ENCODE peak calls at places on chromosomes 2 and 18, in four cellular contexts. X, M, P and F are unnamed samples. For H3K4me1, the result is how much of the 10 kb centered on the place peaks cover.

GRCh38 chr2:29981402-29981801 is 60.0 kb upstream of the ALK start:
- DNase-seq in X (no peak), M (no peak), P (no peak), F (no peak)

GRCh38 chr2:205524656-205525055 is 157.6 kb upstream of the NRP2 start:
- DNase-seq in X (no peak), M (no peak), P (no peak), F (no peak)

GRCh38 chr18:66874812-66875474 is 271.1 kb upstream of the CDH19 start:
- DNase-seq in X (no peak), M (no peak), P (no peak), F (no peak)

GRCh38 chr2:219575566-219576504 is 3.7 kb downstream of the INHA start:
- DNase-seq in X (no peak), M (no peak), P (no peak), F (no peak)

GRCh38 chr2:99845291-99845690 is 297.1 kb downstream of the AFF3 start:
- DNase-seq in X (no peak), M (no peak), P (no peak), F (no peak)

GRCh38 chr2:73111300-73112025 is 1.3 kb downstream of the RAB11FIP5 start:
- DNase-seq in X (no peak), M (peak), P (no peak), F (peak)

GRCh38 chr2:99032786-99033185 is 96.8 kb upstream of the CRACDL start:
- DNase-seq in X (no peak), M (no peak), P (no peak), F (no peak)

GRCh38 chr2:186576614-186577013 is 13.2 kb upstream of the ITGAV start:
- DNase-seq in X (no peak), M (no peak), P (no peak), F (no peak)

GRCh38 chr2:42192642-42193566 is 23.8 kb downstream of the EML4 start:
- DNase-seq in X (no peak), M (no peak), P (no peak), F (no peak)

GRCh38 chr2:42189235-42189566 is 20.0 kb downstream of the EML4 start:
- DNase-seq in X (no peak), M (no peak), P (no peak), F (no peak)

GRCh38 chr2:42190191-42190590 is 21.0 kb downstream of the EML4 start:
- DNase-seq in X (no peak), M (no peak), P (no peak), F (no peak)

GRCh38 chr2:42192010-42192373 is 22.8 kb downstream of the EML4 start:
- DNase-seq in X (no peak), M (no peak), P (no peak), F (no peak)

DNA sequence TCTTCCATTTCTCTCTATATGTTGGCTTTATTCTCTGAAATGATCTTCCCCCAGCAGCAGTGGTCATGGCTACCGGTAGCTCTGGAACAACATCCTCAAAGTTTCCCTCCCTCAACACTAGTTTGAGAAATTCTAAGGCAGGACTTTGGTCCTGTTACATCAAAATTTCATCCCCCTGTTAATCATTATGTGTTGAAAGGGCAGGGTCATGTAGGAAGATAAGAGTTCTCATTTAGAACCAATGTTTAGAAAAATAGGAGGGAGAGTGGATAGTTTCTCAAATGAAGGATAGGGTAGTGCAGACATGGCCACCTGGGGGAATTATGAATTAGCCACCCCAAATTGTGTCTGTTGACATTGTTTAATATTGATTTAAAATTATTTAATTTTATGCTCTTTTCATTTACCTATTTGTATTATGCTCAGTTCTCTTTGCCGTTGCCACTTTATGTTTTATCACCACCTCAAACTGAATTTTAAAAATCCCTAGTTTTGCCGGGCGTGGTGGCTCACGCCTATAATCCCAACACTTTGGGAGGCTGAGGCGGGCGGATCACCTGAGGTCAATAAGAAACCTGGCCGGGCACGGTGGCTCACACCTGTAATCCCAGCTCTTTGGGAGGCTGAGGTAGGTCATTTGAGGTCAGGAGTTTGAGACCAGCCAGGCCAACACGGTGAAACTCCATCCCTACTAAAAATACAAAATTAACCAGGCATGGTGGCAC is 22.3 kb downstream of the EML4 start:
- DNase-seq in X (no peak), M (no peak), P (no peak), F (no peak)
- H3K4me1 ChIP-seq in X (under half), M (half or more), P (under half), F (under half)

GRCh38 chr2:63858291-63858690 is 16.6 kb downstream of the UGP2 start:
- DNase-seq in X (no peak), M (no peak), P (no peak), F (no peak)

GRCh38 chr2:63862802-63863201 is 21.1 kb downstream of the UGP2 start:
- DNase-seq in X (no peak), M (no peak), P (no peak), F (no peak)

GRCh38 chr2:63863707-63864106 is 22.0 kb downstream of the UGP2 start:
- DNase-seq in X (no peak), M (no peak), P (no peak), F (no peak)

GRCh38 chr2:63865159-63865799 is 23.6 kb downstream of the UGP2 start:
- DNase-seq in X (no peak), M (no peak), P (no peak), F (no peak)

DNA sequence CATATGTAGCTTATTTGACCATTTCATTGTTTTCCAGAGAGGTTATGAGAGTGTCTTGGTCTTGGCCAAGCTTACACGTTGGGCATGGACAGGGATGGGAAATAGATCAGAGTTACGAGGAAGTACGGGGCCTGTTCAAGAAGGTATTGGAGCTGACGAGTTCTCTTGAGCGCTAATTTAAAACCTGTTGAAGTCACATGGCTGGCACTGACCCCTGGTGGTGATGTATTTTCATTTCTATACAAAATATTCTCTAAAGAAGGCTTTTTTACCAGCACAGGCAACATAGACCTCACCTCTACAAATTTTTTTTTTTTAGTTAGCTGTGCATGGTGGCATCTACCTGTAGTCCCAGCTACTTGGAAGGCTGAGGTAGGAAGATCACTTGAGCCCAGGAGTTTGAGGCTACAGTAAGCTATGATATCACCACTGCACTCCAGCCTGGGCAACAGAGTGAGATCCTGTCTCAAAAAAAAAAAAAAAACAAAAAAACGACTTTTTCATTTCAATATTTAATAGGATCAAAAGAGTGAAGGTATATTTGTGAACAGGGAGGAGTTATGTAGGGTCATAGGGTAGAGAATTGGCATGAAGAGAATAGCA is 19.6 kb downstream of the UGP2 start:
- DNase-seq in X (no peak), M (peak), P (no peak), F (peak)
- TF ChIP-seq CTCF in X (peak), M (peak), P (peak), F (peak)

GRCh38 chr18:77110400-77110799 is 22.2 kb downstream of the MBP start:
- DNase-seq in X (peak), M (peak), P (no peak), F (no peak)
- H3K4me1 ChIP-seq in X (half or more), M (half or more), P (half or more), F (under half)

GRCh38 chr2:122804494-122804893 is 1049.0 kb downstream of the TSN start:
- DNase-seq in X (no peak), M (no peak), P (no peak), F (no peak)
- TF ChIP-seq CTCF in X (no peak), M (no peak), P (no peak), F (no peak)

GRCh38 chr2:174667461-174667860 is 69.9 kb upstream of the WIPF1 start:
- DNase-seq in X (no peak), M (no peak), P (no peak), F (no peak)
- H3K4me1 ChIP-seq in X (under half), M (under half), P (half or more), F (under half)

GRCh38 chr2:102303589-102303988 is 7.8 kb upstream of the IL1RL1 start:
- DNase-seq in X (no peak), M (no peak), P (no peak), F (no peak)

GRCh38 chr2:102304268-102304667 is 7.1 kb upstream of the IL1RL1 start:
- DNase-seq in X (no peak), M (no peak), P (no peak), F (peak)

GRCh38 chr2:102302458-102302857 is 8.9 kb upstream of the IL1RL1 start:
- DNase-seq in X (no peak), M (no peak), P (no peak), F (no peak)

GRCh38 chr2:102304711-102305591 is 6.4 kb upstream of the IL1RL1 start:
- DNase-seq in X (no peak), M (no peak), P (no peak), F (peak)

GRCh38 chr2:102301867-102302362 is 9.4 kb upstream of the IL1RL1 start:
- DNase-seq in X (no peak), M (peak), P (no peak), F (peak)
- TF ChIP-seq CTCF in X (no peak), M (no peak), P (no peak), F (peak)

DNA sequence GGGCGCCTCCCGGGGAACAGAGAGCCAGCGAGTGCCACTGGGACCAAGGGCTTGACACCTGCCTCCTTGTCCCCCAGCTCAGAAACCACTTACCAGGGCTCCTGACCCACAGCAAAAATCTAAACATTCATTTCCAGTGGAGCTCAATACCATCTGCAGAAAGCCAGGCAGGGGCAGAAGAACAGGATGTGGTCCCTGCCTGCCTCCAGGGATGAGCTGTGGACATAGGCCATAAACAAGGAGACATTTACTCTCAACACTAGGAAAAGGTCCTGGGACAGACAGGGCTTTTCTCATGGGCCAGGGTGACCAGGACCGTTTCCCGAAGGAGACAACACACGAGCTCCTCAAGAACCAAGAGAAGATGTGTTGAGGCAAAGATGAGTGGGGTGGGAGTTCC is 203.0 kb downstream of the CTIF start:
- DNase-seq in X (no peak), M (no peak), P (no peak), F (no peak)
- H3K4me1 ChIP-seq in X (under half), M (under half), P (under half), F (under half)